ENCODE peak calls at places on chromosome 14, in four cellular contexts. V is H9, U is IMR-90, O is H1. D is an unnamed sample.

GRCh38 chr14:58829594-58829993 is 191.8 kb downstream of the DACT1 start:
- DNase-seq in V (no peak), O (no peak), U (peak), D (no peak)

GRCh38 chr14:61698216-61698980 is 3.1 kb downstream of the HIF1A start:
- DNase-seq in V (no peak), U (no peak), O (no peak), D (no peak)

GRCh38 chr14:31270196-31270772 is 62.7 kb upstream of the HECTD1 start:
- DNase-seq in U (no peak), V (peak), O (peak), D (peak)

GRCh38 chr14:104516906-104517305 is 62.7 kb upstream of the C14orf180 start:
- DNase-seq in U (no peak), V (no peak), O (peak), D (no peak)

GRCh38 chr14:97546491-97546890 is 749.3 kb downstream of the VRK1 start:
- DNase-seq in U (no peak), V (no peak), O (no peak), D (no peak)

GRCh38 chr14:101480022-101480746 is 81.1 kb upstream of the DIO3 start:
- DNase-seq in O (no peak), U (no peak), V (no peak), D (no peak)

GRCh38 chr14:22159968-22160367 is 429.1 kb downstream of the DAD1 start:
- DNase-seq in U (no peak), V (no peak), O (no peak), D (no peak)

GRCh38 chr14:59317782-59318505 is 129.5 kb downstream of the DAAM1 start:
- DNase-seq in V (no peak), O (no peak), U (no peak), D (no peak)

GRCh38 chr14:32201816-32202467 is at the start of gene RNU6-7:
- DNase-seq in V (peak), O (peak), U (peak), D (peak)

GRCh38 chr14:35395283-35395682 is 9.3 kb downstream of the NFKBIA start:
- DNase-seq in U (no peak), V (no peak), O (no peak), D (no peak)

GRCh38 chr14:92254786-92255185 is 68.2 kb upstream of the SLC24A4 start:
- DNase-seq in U (peak), O (peak), V (peak), D (peak)

DNA sequence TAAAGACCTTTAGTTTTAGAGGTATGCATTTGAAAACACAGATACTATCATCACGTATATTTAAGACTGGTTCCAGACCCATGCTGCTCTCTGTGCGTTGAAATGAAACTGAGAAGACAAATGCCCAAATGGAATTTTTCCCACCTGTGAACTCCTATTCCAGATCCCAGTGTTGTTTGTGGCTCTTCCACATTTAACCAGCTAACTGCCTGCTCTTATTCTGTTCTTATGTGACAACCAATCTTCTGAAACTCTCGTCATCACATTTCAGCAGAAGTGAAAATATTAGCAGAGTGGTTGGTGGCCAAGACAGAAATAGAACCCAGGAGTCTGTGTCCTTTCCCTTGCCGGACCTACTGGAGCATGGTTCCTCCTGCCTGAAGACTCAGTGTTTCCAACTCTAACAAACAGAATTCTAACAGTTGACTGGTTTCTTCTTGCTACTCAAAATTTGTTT is 460.2 kb downstream of the RAD51B start:
- DNase-seq in U (no peak), V (no peak), O (no peak), D (no peak)
- H2AK5ac ChIP-seq in U (no peak), V (no peak), O (no peak), D (no peak)

DNA sequence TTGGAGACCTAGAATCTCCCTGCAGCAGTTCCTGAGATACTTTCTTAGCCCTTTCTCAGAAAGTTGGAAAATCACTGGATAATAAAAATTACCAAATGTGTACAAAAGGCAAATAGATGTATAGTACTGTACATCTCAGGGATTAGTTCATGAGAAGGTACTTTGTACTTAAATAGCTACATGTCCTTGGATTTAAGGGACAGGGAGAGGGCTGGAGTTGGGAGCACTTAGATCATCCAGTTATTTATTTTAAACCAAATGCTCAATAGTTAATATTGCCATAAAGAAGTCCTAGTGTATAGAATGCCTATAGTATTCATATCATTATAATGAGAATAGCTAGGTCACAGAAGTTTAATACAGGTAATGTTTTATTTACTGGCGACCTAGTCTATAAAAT is 13.4 kb downstream of the CDKN3 start:
- DNase-seq in U (no peak), V (no peak), O (no peak), D (no peak)
- H4K5ac ChIP-seq in U (no peak), V (no peak), O (no peak), D (no peak)

GRCh38 chr14:72599579-72600470 is 294.1 kb downstream of the DPF3 start:
- DNase-seq in U (no peak), O (no peak), V (no peak), D (peak)
- H2AK5ac ChIP-seq in U (peak), O (no peak), V (no peak), D (peak)

DNA sequence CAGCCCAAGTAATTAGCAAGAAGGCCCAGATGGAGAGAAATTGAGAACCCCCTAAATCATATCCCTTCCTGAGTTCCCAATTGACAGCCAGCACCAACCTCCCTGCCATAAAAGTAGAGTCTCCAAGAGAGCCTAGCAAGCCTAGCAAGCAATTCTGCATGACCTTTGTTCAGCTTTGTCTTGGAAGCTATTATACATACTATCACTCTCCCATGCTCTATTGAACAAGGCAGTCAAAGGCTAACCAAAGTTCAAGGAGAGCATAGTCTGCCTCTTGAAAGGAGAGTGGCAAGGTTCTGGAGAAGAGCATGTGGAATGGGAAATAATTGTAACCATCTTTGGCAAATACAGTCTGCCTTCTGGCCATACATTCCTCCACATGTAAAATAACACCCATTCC is 7.8 kb downstream of the ACOT4 start:
- DNase-seq in U (no peak), V (no peak), O (no peak), D (no peak)
- H4K5ac ChIP-seq in U (no peak), V (no peak), O (no peak), D (no peak)

GRCh38 chr14:102540310-102541028 is 30.9 kb upstream of the ANKRD9 start:
- DNase-seq in V (no peak), U (peak), O (no peak), D (peak)

GRCh38 chr14:102539544-102540309 is 30.2 kb upstream of the ANKRD9 start:
- DNase-seq in V (no peak), O (no peak), U (peak), D (no peak)

GRCh38 chr14:102541771-102542170 is 32.2 kb upstream of the ANKRD9 start:
- DNase-seq in O (no peak), U (no peak), V (peak), D (peak)

GRCh38 chr14:102538598-102539543 is 29.3 kb upstream of the ANKRD9 start:
- DNase-seq in V (no peak), O (no peak), U (no peak), D (no peak)

DNA sequence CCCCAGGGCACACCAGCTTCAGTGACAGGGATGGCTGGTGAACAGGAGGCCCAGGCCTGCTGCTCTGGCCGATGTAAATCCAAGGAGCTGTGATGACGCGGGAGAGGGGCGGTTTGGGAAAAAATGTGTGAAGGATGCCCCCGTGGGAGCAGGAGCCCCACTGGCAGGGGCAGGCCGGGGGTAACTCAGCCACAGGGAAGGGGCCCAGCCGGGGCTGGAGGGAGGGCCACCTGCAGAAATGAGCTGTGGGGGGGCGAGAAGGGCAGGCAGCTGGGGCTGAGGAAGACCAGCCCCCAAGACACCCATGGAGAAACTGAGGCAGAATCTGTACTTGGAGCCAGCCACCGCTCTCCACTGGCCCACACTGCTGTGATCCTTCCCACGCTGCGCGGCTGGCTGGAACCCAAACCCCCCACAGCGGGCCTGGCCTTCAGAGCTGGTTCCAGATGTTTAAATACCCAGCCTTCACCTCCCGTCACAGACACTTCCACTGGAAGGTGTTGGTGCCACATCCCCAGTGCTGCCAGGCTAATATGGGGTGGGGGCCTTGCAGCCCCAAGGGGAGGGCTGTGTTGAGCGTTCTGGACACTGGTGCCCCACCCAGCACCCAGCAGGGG is 28.5 kb upstream of the ANKRD9 start:
- DNase-seq in O (no peak), V (no peak), U (no peak), D (no peak)
- H2AK5ac ChIP-seq in O (no peak), V (no peak), U (no peak), D (no peak)

D was measured in mesendoderm.